ENCODE peak calls at places on chromosomes 4 and X, in seven cellular contexts. X, R, J, M, E, G and C are unnamed samples.

GRCh38 chr4:143617994-143618679 is 82.3 kb downstream of the FREM3 start:
- DNase-seq in X (no peak), R (no peak), J (no peak), M (no peak), E (no peak), G (peak), C (no peak)

GRCh38 chr4:83830138-83830537 is 294.2 kb downstream of the GPAT3 start:
- DNase-seq in X (no peak), R (no peak), J (no peak), M (no peak), E (no peak), G (peak), C (no peak)

GRCh38 chr4:73603307-73603710 is 16.9 kb downstream of the RASSF6 start:
- DNase-seq in X (no peak), R (no peak), J (peak), M (peak), E (no peak), G (peak), C (peak)

GRCh38 chr4:7193040-7193958 is 961 bp downstream of the SORCS2 start:
- DNase-seq in X (peak), R (no peak), J (no peak), M (no peak), E (no peak), G (no peak), C (no peak)

GRCh38 chr4:6576512-6576911 is 1.5 kb downstream of the MAN2B2 start:
- DNase-seq in X (no peak), R (no peak), J (peak), M (no peak), E (no peak), G (no peak), C (no peak)

GRCh38 chrX:92209936-92210335 is 430.8 kb downstream of the PCDH11X start:
- DNase-seq in X (no peak), R (no peak), J (no peak), M (no peak), E (no peak), G (no peak), C (no peak)

GRCh38 chrX:99242001-99242400 is 1168.1 kb downstream of the PCDH19 start:
- DNase-seq in X (no peak), R (no peak), J (no peak), M (no peak), E (no peak), G (no peak), C (no peak)

GRCh38 chrX:82666355-82666754 is 841.7 kb upstream of the POU3F4 start:
- DNase-seq in X (no peak), R (no peak), J (no peak), M (peak), E (no peak), G (no peak), C (no peak)

GRCh38 chr4:38193464-38193863 is 233.3 kb downstream of the PTTG2 start:
- DNase-seq in X (no peak), R (no peak), J (no peak), M (no peak), E (no peak), G (no peak), C (no peak)

GRCh38 chrX:12946838-12947544 is 27.9 kb upstream of the TMSB4X start:
- DNase-seq in X (no peak), R (peak), J (peak), M (peak), E (peak), G (peak), C (no peak)

GRCh38 chr4:185540040-185540439 is 4.7 kb upstream of the PDLIM3 start:
- DNase-seq in X (no peak), R (no peak), J (no peak), M (no peak), E (no peak), G (no peak), C (no peak)

GRCh38 chrX:140110081-140110650 is 144.8 kb upstream of the CXorf66 start:
- DNase-seq in X (no peak), R (no peak), J (no peak), M (no peak), E (no peak), G (no peak), C (no peak)

GRCh38 chr4:26131711-26132110 is 189.1 kb upstream of the RBPJ start:
- DNase-seq in X (no peak), R (no peak), J (no peak), M (no peak), E (no peak), G (no peak), C (peak)

GRCh38 chrX:37287741-37288424 is 61.3 kb upstream of the PRRG1 start:
- DNase-seq in X (no peak), R (no peak), J (no peak), M (no peak), E (no peak), G (no peak), C (no peak)

GRCh38 chrX:2427147-2427546 is 73.6 kb downstream of the DHRSX start:
- DNase-seq in X (no peak), R (no peak), J (no peak), M (no peak), E (peak), G (peak), C (no peak)

GRCh38 chrX:1657367-1658082 is 42.7 kb downstream of the ASMT start:
- DNase-seq in X (no peak), R (no peak), J (no peak), M (no peak), E (no peak), G (peak), C (peak)

GRCh38 chrX:153645151-153645550 is 1.9 kb upstream of the DUSP9 start:
- DNase-seq in X (no peak), R (no peak), J (no peak), M (no peak), E (no peak), G (no peak), C (no peak)

GRCh38 chrX:19852014-19853005 is 35.1 kb downstream of the SH3KBP1 start:
- DNase-seq in X (no peak), R (no peak), J (no peak), M (peak), E (no peak), G (peak), C (no peak)

GRCh38 chr4:101005659-101006058 is 341.7 kb downstream of the PPP3CA start:
- DNase-seq in X (no peak), R (no peak), J (no peak), M (no peak), E (no peak), G (no peak), C (no peak)

GRCh38 chr4:136818811-136819210 is 713.5 kb downstream of the PCDH18 start:
- DNase-seq in X (no peak), R (no peak), J (no peak), M (no peak), E (no peak), G (peak), C (no peak)

GRCh38 chr4:186570193-186570996 is 15.0 kb upstream of the MTNR1A start:
- DNase-seq in X (no peak), R (no peak), J (peak), M (peak), E (no peak), G (peak), C (no peak)

GRCh38 chrX:21723097-21723496 is 34.8 kb downstream of the SMPX start:
- DNase-seq in X (no peak), R (no peak), J (no peak), M (peak), E (no peak), G (no peak), C (no peak)

GRCh38 chr4:126899382-126899801 is 733.4 kb upstream of the INTU start:
- DNase-seq in X (no peak), R (no peak), J (no peak), M (peak), E (no peak), G (peak), C (no peak)

GRCh38 chr4:97664741-97665140 is 478.5 kb downstream of the STPG2 start:
- DNase-seq in X (no peak), R (no peak), J (no peak), M (no peak), E (peak), G (no peak), C (no peak)

GRCh38 chr4:82842593-82842992 is 44.0 kb upstream of the SCD5 start:
- DNase-seq in X (no peak), R (no peak), J (no peak), M (peak), E (no peak), G (peak), C (no peak)

DNA sequence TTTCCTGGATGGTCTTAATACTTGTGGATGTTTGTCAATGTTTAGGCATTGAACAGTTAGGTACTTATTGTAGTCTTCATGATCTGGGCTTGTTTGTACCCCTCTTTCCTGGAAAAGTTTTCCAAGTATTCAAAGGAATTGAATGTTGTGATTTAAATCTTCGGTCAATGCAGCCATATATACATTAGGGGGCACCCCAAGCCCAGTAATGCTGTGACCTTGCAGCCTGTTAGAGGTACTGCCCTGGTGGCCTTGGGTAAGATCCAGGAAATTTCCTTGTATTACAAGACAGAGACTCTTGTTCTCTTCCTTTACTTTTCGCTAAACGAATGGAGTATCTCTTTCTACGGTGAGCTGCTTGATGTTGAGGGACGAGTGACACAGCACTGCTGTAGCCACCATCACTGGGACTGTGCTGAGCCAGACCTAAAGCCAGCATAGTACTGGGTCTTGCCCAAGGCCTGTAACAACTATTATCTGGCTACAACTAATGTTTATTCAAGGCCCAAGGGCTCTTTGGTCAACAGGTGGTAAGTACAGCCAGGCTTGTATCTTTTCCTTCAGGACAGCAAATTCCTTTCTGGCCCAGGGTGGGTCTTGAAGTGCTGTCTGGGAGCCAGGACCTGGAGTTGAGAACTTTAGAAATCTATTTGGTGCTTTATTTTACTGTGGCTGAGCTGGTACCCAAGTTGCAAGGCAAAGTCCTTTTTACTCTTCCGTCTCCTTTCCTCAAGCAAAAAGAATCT is 118.3 kb upstream of the ATOH1 start:
- DNase-seq in X (no peak), R (no peak), J (no peak), M (peak), E (no peak), G (no peak), C (peak)
- TF ChIP-seq CTCF in X (peak), R (no peak), J (no peak), M (no peak), E (peak), G (no peak), C (peak)

DNA sequence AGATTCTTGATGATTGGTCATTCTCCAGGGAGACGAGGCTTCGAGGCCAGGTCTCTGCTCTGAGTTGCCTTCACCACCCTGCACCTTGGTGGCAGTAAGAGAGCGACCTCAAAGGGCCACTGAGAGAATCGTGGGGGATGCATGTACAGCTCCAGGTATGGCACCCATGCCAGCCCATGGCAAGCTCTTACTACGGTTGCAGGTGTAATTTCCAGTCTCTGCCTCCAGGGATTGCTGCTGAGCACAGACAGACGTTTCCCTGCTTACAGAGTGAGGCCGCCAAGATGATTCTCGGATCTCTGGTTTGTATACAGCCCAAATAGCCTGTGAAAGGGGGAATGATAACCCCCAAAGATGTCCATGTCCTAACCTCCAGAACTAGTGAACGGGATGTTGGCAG is 16.3 kb upstream of the DRD5 start:
- DNase-seq in X (no peak), R (no peak), J (peak), M (peak), E (no peak), G (peak), C (peak)
- TF ChIP-seq CTCF in X (peak), R (no peak), J (no peak), M (peak), E (peak), G (peak), C (peak)

GRCh38 chr4:77599378-77599777 is 6.2 kb upstream of the CXCL13 start:
- DNase-seq in X (no peak), R (no peak), J (peak), M (peak), E (no peak), G (peak), C (no peak)
- TF ChIP-seq CTCF in X (peak), R (peak), J (no peak), M (peak), E (peak), G (peak), C (peak)

DNA sequence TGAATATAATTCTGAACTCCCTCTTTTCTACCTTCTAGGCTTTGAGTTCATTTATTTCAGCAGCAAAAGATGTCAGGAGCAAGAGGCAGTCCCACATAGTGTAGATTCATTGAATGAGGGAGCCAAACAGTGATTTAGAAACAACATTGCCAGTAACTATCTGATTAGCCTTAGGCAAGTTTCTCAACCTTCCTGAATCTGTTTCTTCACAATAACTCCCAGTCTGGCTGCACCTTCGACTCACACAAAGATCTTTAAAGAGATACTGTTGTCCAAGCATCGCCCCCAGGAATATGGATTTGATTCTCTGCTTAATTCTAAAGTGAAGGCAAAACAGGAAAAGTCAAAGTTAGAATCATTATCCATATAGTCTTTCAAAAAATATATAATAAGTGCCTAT is 1026.2 kb downstream of the DMD start:
- DNase-seq in X (no peak), R (no peak), J (no peak), M (no peak), E (no peak), G (no peak), C (no peak)
- TF ChIP-seq CTCF in X (no peak), R (no peak), J (no peak), M (no peak), E (no peak), G (no peak), C (no peak)

DNA sequence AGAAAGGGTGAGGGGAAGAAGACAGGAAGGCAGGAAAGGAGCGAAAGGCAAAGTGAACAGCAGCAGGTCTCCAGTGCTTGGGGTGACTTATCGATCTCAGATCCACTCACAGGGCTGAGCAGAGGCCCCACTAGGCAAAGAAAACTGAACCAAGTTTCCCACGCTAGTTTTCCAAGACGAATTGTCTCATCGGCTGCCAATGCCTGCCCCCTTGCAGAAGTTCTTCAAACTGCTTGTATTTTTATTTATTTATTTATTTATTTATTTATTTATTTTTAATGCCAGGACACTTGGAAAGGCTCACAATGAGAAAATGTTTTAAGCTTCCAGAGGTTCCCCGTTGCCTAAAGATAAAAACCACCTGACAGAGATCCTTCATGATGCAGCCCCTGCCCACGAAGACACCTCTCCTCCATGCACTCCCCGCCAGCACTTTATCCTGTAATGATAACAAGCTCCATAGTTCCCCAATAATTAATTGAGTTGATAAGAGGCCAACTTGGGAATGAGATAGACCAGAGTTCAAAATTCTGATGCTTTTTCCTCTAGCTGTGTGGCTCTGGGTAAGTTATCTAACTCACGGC is 43.2 kb downstream of the QDPR start:
- DNase-seq in X (no peak), R (no peak), J (no peak), M (peak), E (peak), G (peak), C (no peak)
- TF ChIP-seq CTCF in X (peak), R (peak), J (no peak), M (peak), E (peak), G (peak), C (no peak)

GRCh38 chrX:105975382-105975781 is 63.1 kb downstream of the SERPINA7 start:
- DNase-seq in X (no peak), R (no peak), J (no peak), M (peak), E (no peak), G (peak), C (no peak)
- TF ChIP-seq CTCF in X (no peak), R (no peak), J (no peak), M (no peak), E (peak), G (peak), C (no peak)

DNA sequence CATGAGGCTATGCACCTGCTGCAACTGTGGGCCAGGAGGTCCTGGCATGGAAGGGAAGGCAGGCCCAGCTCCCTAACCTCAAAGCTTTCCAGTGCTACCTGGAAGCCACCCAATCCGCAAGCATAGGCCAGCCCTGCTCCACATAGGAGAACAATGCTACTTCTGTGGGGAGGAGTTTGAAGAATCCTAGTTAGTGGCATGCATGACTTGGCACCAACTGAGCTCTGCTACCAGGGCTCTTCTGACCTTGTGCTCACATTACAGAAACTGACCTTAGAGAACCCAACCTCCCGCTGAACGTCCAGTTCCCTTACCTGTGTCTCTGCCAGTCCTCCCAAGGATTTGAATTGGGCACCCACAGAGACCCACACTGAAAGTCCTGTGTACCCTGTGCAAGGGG is 58.8 kb downstream of the USP46 start:
- DNase-seq in X (no peak), R (no peak), J (peak), M (no peak), E (no peak), G (no peak), C (no peak)
- TF ChIP-seq CTCF in X (no peak), R (no peak), J (no peak), M (no peak), E (no peak), G (no peak), C (no peak)

GRCh38 chrX:40878821-40879571 is 143.7 kb upstream of the MED14 start:
- DNase-seq in X (no peak), R (no peak), J (no peak), M (no peak), E (no peak), G (no peak), C (no peak)

GRCh38 chrX:40883021-40883619 is 147.8 kb upstream of the MED14 start:
- DNase-seq in X (no peak), R (no peak), J (no peak), M (no peak), E (no peak), G (no peak), C (no peak)

GRCh38 chrX:40880712-40881111 is 145.4 kb upstream of the MED14 start:
- DNase-seq in X (no peak), R (no peak), J (no peak), M (no peak), E (no peak), G (no peak), C (no peak)

DNA sequence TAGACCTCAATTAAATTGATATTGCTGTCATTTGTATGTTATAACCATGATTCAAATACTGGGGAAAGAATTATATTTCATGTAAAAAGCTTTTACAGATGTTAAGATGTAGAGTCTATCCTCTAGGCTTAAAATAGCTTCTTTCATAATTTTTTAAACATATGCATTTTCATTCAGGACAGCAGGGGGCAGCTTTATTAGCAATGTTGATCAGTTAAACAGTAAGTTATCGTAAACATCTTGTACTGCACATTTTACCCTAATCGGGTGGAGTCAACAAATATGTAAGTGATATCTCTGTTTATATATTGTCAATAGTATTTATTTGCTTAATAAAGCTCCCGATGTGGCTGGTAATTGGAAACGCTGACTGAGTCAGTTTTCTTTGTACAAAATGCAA is 142.5 kb upstream of the MED14 start:
- DNase-seq in X (no peak), R (peak), J (no peak), M (peak), E (no peak), G (peak), C (no peak)
- TF ChIP-seq CTCF in X (peak), R (no peak), J (no peak), M (peak), E (peak), G (peak), C (peak)

DNA sequence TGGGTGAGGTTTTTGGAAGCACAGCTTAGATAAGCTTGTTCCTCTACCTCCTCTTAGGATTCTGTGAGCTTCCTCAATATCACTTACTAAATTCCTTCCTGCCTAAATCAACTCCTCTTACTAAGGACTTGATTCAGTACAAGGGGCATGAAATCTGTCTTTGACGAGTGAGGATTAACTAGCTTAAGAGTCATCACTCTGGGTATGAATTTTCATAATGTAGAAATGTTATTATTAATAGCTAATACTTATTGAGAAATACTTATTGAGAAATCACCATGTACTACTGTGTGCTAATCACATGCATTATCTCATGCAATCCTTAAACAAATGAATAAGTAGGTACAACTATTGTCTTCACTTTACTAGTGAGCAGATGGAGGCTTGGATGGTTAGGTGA is 28.6 kb downstream of the TRPC3 start:
- DNase-seq in X (no peak), R (no peak), J (no peak), M (no peak), E (no peak), G (no peak), C (no peak)
- TF ChIP-seq CTCF in X (no peak), R (no peak), J (no peak), M (no peak), E (no peak), G (no peak), C (no peak)